ENCODE peak calls at places on chromosomes 6 and 20, in seven cellular contexts. A is IMR-90, D is mesenchymal stem cell, E is neuronal stem cell, Q is H9, G is H1, W is trophoblast cell. H is an unnamed sample.

GRCh38 chr6:110550353-110550752 is 73.9 kb upstream of the SLC22A16 start:
- DNase-seq in E (no peak), D (no peak), W (no peak), A (no peak), G (no peak), Q (no peak), H (no peak)

GRCh38 chr6:45479834-45480696 is 102.3 kb upstream of the SUPT3H start:
- DNase-seq in Q (no peak), G (no peak), E (no peak), W (no peak), A (peak), D (peak), H (no peak)

GRCh38 chr6:68559716-68560115 is 75.4 kb upstream of the ADGRB3 start:
- DNase-seq in D (peak), A (no peak), G (no peak), Q (no peak), W (no peak), E (peak), H (peak)

GRCh38 chr20:32538526-32538918 is 46.6 kb downstream of the NOL4L start:
- DNase-seq in A (no peak), E (no peak), G (no peak), W (no peak), D (no peak), Q (peak), H (peak)

GRCh38 chr6:81401970-81402690 is 350.4 kb downstream of the TENT5A start:
- DNase-seq in A (peak), E (no peak), G (no peak), W (no peak), Q (no peak), D (peak), H (no peak)

GRCh38 chr6:132289761-132290160 is 111.5 kb downstream of the MOXD1 start:
- DNase-seq in Q (no peak), A (no peak), E (no peak), D (no peak), G (no peak), W (no peak), H (no peak)

GRCh38 chr20:1330075-1330830 is 1.3 kb upstream of the SDCBP2 start:
- DNase-seq in Q (no peak), G (peak), A (no peak), W (no peak), D (no peak), E (no peak), H (no peak)

GRCh38 chr6:69796627-69797390 is at the start of gene LMBRD1:
- DNase-seq in W (peak), D (peak), G (peak), A (peak), E (peak), Q (peak), H (peak)

GRCh38 chr6:43742285-43742684 is 27.7 kb upstream of the VEGFA start:
- DNase-seq in E (no peak), Q (peak), D (no peak), G (no peak), W (no peak), A (no peak), H (no peak)

GRCh38 chr6:121764493-121764892 is 329.0 kb downstream of the GJA1 start:
- DNase-seq in G (no peak), D (no peak), W (no peak), Q (no peak), E (no peak), A (no peak), H (no peak)

GRCh38 chr6:162825597-162825996 is 97.8 kb downstream of the PACRG start:
- DNase-seq in Q (no peak), A (no peak), D (no peak), G (no peak), W (no peak), E (no peak), H (peak)

GRCh38 chr20:45109634-45110033 is 5.3 kb downstream of the WFDC5 start:
- DNase-seq in Q (no peak), D (no peak), A (no peak), G (peak), W (no peak), E (no peak), H (no peak)

GRCh38 chr20:48975955-48976354 is 54.4 kb downstream of the ARFGEF2 start:
- DNase-seq in W (no peak), G (no peak), A (no peak), D (peak), Q (no peak), E (no peak), H (no peak)

GRCh38 chr20:45229264-45230056 is 8.3 kb downstream of the SEMG2 start:
- DNase-seq in D (no peak), W (peak), Q (peak), G (peak), A (no peak), E (no peak), H (peak)

GRCh38 chr20:43829951-43830690 is 84.5 kb upstream of the TOX2 start:
- DNase-seq in E (no peak), Q (no peak), D (no peak), A (no peak), W (no peak), G (no peak), H (no peak)

GRCh38 chr20:17225891-17226409 is 890 bp upstream of the PCSK2 start:
- DNase-seq in E (no peak), D (no peak), A (no peak), Q (peak), G (peak), W (no peak), H (peak)

GRCh38 chr20:40494238-40494637 is 194.8 kb downstream of the MAFB start:
- DNase-seq in G (no peak), E (no peak), A (no peak), Q (no peak), D (no peak), W (peak), H (no peak)
- H3K4ac ChIP-seq in G (no peak), E (no peak), A (no peak), Q (no peak), D (no peak), W (no peak), H (no peak)

GRCh38 chr6:82461536-82461935 is 97.9 kb downstream of the TPBG start:
- DNase-seq in G (no peak), E (no peak), W (no peak), D (no peak), Q (no peak), A (no peak), H (no peak)

GRCh38 chr6:82467338-82467737 is 103.7 kb downstream of the TPBG start:
- DNase-seq in E (no peak), Q (no peak), W (no peak), D (no peak), A (no peak), G (no peak), H (peak)
- H3K4ac ChIP-seq in E (no peak), Q (no peak), W (no peak), D (no peak), A (no peak), G (no peak), H (no peak)

DNA sequence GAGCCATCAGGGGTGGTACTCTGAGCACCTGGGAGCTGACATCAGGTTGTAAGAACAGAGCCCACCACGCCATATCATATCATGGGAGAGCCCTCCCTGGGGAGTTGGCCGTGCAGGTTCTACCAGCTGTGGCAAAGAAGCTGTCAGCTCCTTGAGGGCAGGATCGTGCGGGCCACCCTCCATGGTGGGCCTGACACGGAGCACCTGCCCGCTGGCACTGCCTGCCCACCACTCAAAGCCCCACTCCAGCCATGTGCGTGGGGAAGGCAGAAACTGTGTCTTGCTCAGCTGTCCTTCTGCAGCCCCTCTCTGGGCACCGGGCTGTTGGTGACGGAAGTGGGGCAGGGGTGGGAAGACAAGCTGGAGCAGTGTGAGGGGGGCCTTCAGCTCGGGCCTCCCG is 14.3 kb downstream of the PRPH2 start:
- DNase-seq in E (no peak), W (no peak), D (no peak), G (no peak), A (no peak), Q (no peak), H (no peak)
- H3K4ac ChIP-seq in E (peak), W (no peak), D (no peak), G (no peak), A (no peak), Q (no peak), H (no peak)

GRCh38 chr6:142851601-142852000 is 93.4 kb downstream of the HIVEP2 start:
- DNase-seq in D (no peak), W (no peak), Q (no peak), A (peak), G (no peak), E (no peak), H (no peak)
- H3K4ac ChIP-seq in D (no peak), W (no peak), Q (no peak), A (peak), G (no peak), E (no peak), H (no peak)

GRCh38 chr6:25004357-25004756 is 68.6 kb upstream of the RIPOR2 start:
- DNase-seq in D (no peak), E (no peak), W (no peak), A (no peak), Q (no peak), G (no peak), H (no peak)
- H3K4ac ChIP-seq in D (no peak), E (no peak), W (no peak), A (no peak), Q (no peak), G (no peak), H (no peak)

GRCh38 chr6:98974309-98974708 is 26.6 kb upstream of the FBXL4 start:
- DNase-seq in W (no peak), G (no peak), E (no peak), Q (no peak), D (no peak), A (no peak), H (no peak)

GRCh38 chr6:98970469-98970868 is 22.7 kb upstream of the FBXL4 start:
- DNase-seq in Q (no peak), G (no peak), W (no peak), D (no peak), A (no peak), E (no peak), H (no peak)

GRCh38 chr6:98971303-98971702 is 23.6 kb upstream of the FBXL4 start:
- DNase-seq in W (no peak), Q (no peak), E (no peak), A (no peak), G (no peak), D (no peak), H (no peak)

GRCh38 chr6:98975331-98975891 is 27.7 kb upstream of the FBXL4 start:
- DNase-seq in G (no peak), W (no peak), E (no peak), D (no peak), Q (no peak), A (no peak), H (no peak)

DNA sequence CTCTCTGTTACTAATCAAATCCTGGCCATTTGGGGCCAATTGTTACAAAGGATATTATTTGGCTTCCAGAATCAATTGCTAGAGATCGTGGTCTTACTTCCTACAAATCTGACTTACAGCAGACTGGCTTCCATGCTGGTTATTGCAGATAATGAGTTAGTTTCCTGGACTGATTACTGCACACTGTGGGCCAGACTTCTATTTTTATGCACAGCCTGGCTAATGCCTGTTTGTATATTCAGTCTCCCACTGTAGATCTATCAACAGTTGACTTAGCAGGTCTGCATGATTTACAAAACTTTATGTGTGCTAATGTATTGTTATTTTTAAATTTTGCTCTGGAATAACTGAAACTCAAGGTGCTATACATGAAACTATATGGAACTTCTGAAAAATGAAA is 25.8 kb upstream of the FBXL4 start:
- DNase-seq in W (no peak), Q (no peak), A (no peak), D (no peak), E (no peak), G (no peak), H (no peak)
- H3K4ac ChIP-seq in W (no peak), Q (no peak), A (no peak), D (no peak), E (no peak), G (no peak), H (no peak)

GRCh38 chr6:139425780-139426179 is 51.3 kb upstream of the CITED2 start:
- DNase-seq in W (no peak), E (no peak), D (no peak), G (no peak), A (no peak), Q (no peak), H (no peak)
- H3K4ac ChIP-seq in W (no peak), E (no peak), D (no peak), G (no peak), A (no peak), Q (no peak), H (no peak)

DNA sequence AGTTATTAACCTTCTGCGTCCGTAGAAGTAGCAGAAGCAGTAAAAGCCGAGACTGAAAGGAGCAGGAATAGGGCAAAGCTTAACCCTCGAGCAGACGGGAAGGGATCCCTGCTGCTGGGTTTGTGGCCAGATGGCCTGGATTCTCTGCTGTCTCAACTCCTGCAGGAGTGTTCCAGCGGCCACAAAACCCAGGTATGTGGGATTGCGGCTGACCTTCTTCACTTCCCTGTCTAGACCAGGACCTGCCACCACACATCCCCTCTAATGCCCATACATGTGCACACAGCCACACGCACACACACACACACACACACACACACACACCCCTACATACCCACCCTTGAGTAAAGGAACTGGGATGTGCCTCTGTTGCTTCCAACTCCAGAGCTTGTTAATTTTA is 33.1 kb upstream of the TNFRSF21 start:
- DNase-seq in G (no peak), W (no peak), E (no peak), D (no peak), A (no peak), Q (no peak), H (no peak)
- H3K4ac ChIP-seq in G (no peak), W (no peak), E (no peak), D (no peak), A (no peak), Q (no peak), H (no peak)

GRCh38 chr6:127937102-127937501 is 36.2 kb upstream of the THEMIS start:
- DNase-seq in G (no peak), E (no peak), A (peak), D (no peak), W (no peak), Q (no peak), H (no peak)

GRCh38 chr6:127937747-127938146 is 36.9 kb upstream of the THEMIS start:
- DNase-seq in G (no peak), E (no peak), D (no peak), Q (no peak), W (no peak), A (no peak), H (no peak)

GRCh38 chr6:127939442-127940066 is 38.7 kb upstream of the THEMIS start:
- DNase-seq in W (no peak), G (no peak), Q (no peak), E (no peak), D (peak), A (no peak), H (peak)

GRCh38 chr6:127938701-127939100 is 37.8 kb upstream of the THEMIS start:
- DNase-seq in W (no peak), E (no peak), D (peak), A (peak), G (no peak), Q (no peak), H (peak)

GRCh38 chr6:127941228-127941627 is 40.4 kb upstream of the THEMIS start:
- DNase-seq in Q (no peak), W (no peak), G (no peak), D (no peak), A (no peak), E (no peak), H (no peak)
- H3K4ac ChIP-seq in Q (no peak), W (no peak), G (no peak), D (no peak), A (no peak), E (no peak), H (no peak)

DNA sequence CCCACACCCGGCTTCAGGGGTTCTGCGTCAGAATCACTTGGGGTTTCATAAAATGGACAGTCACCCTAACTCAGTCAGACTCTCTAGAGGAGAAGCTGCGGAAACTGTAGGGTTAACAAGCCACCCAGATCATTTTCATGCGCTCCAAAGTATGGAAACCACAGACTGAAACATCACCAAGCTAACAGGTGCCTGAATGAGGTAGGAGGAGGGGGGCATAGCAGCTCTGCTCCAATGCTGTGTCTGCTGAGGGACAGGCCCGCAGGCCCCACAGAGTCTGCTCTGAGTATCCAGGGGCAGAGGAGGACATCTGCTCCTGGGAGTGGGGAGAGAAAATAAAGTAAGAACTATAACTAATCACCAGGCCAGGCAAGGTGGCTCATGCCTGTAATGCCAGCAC is 97.1 kb upstream of the AKAP12 start:
- DNase-seq in W (no peak), G (no peak), A (no peak), Q (no peak), D (no peak), E (no peak), H (no peak)
- H3K4ac ChIP-seq in W (no peak), G (no peak), A (no peak), Q (no peak), D (no peak), E (no peak), H (no peak)